ENCODE peak calls at places on chromosomes 2 and 18, in seven cellular contexts. V is cardiac muscle cell, E is cardiac fibroblast, N is left ventricle myocardium inferior, X is endodermal cell, I is fibroblast of lung, Z is brain microvascular endothelial cell. A is an unnamed sample.
A peak's percentile ranks its signal among the peaks of the same experiment; 100 is the strongest.

GRCh38 chr2:45698538-45698937 is 47.1 kb downstream of the PRKCE start:
- DNase-seq in N (no peak), X (peak; percentile 16), I (no peak), Z (no peak), V (no peak), E (no peak), A (no peak)

GRCh38 chr2:51344886-51345285 is 313.0 kb upstream of the NRXN1 start:
- DNase-seq in X (no peak), V (no peak), I (peak; percentile 7), Z (no peak), E (no peak), N (no peak), A (no peak)

GRCh38 chr2:166614027-166614426 is 120.0 kb upstream of the SCN7A start:
- DNase-seq in I (no peak), X (no peak), Z (no peak), E (no peak), V (no peak), N (no peak), A (no peak)

GRCh38 chr2:44543773-44544725 is 182.3 kb downstream of the CAMKMT start:
- DNase-seq in N (no peak), I (no peak), Z (no peak), X (no peak), E (no peak), V (no peak), A (no peak)

GRCh38 chr2:232779935-232780334 is 3.6 kb upstream of the KCNJ13 start:
- DNase-seq in X (no peak), I (peak; percentile 7), Z (no peak), N (no peak), V (no peak), E (peak; percentile 12), A (no peak)

GRCh38 chr2:217864960-217865359 is 137.8 kb downstream of the TNS1 start:
- DNase-seq in Z (no peak), X (no peak), N (no peak), I (peak; percentile 22), V (no peak), E (no peak), A (no peak)

GRCh38 chr2:162058973-162059668 is 14.9 kb downstream of the DPP4 start:
- DNase-seq in X (no peak), E (no peak), I (peak; percentile 63), Z (no peak), N (no peak), V (peak; percentile 24), A (no peak)

GRCh38 chr18:11859903-11860407 is 8.7 kb downstream of the CHMP1B start:
- DNase-seq in Z (peak; percentile 91), X (peak; percentile 50), E (peak; percentile 61), N (no peak), I (peak; percentile 88), V (peak; percentile 52), A (peak; percentile 75)

GRCh38 chr2:171811229-171811628 is 82.8 kb downstream of the SLC25A12 start:
- DNase-seq in N (no peak), X (no peak), I (peak; percentile 19), Z (no peak), V (peak; percentile 61), E (peak; percentile 64), A (peak; percentile 67)

GRCh38 chr2:97742381-97742847 is 29.0 kb downstream of the ZAP70 start:
- DNase-seq in I (peak; percentile 7), Z (no peak), N (peak; percentile 44), X (no peak), E (no peak), V (no peak), A (no peak)

GRCh38 chr2:207041753-207042152 is 102.4 kb downstream of the CPO start:
- DNase-seq in V (no peak), I (no peak), N (no peak), Z (no peak), X (no peak), E (no peak), A (no peak)
- TF ChIP-seq CTCF in V (no peak), I (no peak), N (no peak), Z (no peak), X (no peak), E (no peak), A (no peak)

GRCh38 chr2:69742170-69742952 is 427 bp downstream of the ANXA4 start:
- DNase-seq in V (peak; percentile 21), I (no peak), N (peak; percentile 16), E (peak; percentile 14), Z (no peak), X (no peak), A (no peak)
- H3K4me3 ChIP-seq in V (peak overlapping the region; percentile 49), I (peak overlapping the region; percentile 92), N (peak overlapping the region; percentile 93), E (peak overlapping the region; percentile 80), Z (peak overlapping the region; percentile 78), X (peak overlapping the region; percentile 81), A (peak overlapping the region; percentile 82)

DNA sequence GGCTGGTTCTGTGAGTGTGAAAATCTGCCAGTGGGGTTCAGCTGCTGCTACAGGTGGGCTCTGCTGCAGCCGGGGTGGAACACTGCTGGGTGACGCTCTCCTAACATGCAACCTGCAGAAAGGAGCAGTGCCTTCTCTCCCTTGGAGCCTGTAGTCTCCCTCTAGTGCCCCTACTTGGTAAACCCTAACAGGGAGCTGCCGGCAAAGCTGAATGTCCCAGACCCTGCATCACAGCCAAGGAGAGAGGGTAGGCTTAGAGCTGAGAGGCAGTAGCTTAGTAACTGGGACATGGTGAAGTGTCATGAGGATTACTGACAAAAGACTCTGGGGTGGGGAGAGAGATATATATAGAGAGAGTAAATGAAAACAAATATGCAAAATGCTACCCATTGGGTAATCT is 9.8 kb downstream of the NCAPH start:
- DNase-seq in E (no peak), N (no peak), I (no peak), X (peak; percentile 71), Z (no peak), V (no peak), A (no peak)
- TF ChIP-seq CTCF in E (peak; percentile 30), N (peak; percentile 58), I (peak; percentile 12), X (peak; percentile 67), Z (peak; percentile 56), V (peak; percentile 26), A (no peak)

DNA sequence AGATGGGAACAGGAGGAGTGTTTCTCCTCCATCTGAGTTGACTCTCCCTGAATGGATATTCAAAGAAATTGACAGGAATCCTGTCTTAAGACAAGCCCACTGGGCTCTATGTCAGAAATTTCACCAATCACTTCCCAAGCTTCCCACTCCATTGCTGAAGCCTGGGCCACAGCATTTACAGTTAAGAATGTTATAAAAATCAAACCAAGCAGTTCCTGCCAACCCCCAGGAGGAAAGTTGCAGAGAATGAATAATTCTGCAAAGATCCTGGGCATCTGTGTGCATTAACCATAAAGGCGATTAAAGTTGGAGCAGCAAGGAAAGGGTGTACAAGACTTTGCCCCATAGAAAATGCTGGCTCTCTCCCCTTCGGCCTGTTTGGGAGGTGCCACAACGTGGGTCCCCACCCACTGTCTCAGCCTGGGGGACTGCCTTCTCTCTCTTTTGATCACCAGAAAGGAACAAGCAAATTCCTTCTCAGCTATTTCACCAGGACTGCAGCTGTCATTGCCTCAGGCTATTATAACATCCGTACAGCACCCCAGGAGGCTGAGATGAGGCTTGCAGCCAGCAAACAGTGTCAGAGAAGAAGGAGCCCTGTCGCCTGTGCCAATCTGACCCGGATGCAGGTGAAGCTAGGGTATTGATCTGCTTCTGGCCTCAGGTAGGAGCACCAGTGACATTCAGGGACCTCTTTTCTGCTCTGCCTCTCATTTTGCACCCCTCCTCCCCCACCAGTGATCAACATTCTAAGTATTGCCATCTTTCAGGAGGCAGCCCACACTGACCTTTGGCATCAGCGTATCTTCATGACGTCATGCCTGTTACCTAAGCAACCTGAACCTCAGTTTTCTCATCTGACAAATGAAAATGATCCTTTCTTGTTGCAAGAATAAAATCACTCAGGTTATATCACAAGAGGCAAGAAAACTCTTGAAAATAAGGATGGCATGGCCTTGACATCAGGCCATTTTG is 219.0 kb downstream of the SH3BP4 start:
- DNase-seq in Z (peak; percentile 77), V (peak; percentile 70), I (peak; percentile 54), N (no peak), E (peak; percentile 64), X (peak; percentile 67), A (peak; percentile 65)
- H3K4me3 ChIP-seq in Z (no peak overlapping the region), V (no peak overlapping the region), I (no peak overlapping the region), N (no peak overlapping the region), E (no peak overlapping the region), X (no peak overlapping the region), A (no peak overlapping the region)

GRCh38 chr2:84654414-84654813 is 138.1 kb downstream of the DNAH6 start:
- DNase-seq in Z (no peak), E (no peak), N (no peak), V (no peak), X (no peak), I (no peak), A (no peak)

GRCh38 chr2:84649058-84649457 is 132.8 kb downstream of the DNAH6 start:
- DNase-seq in Z (no peak), I (no peak), X (no peak), V (no peak), E (no peak), N (no peak), A (no peak)

GRCh38 chr2:84652430-84652829 is 136.1 kb downstream of the DNAH6 start:
- DNase-seq in V (no peak), N (no peak), X (no peak), Z (no peak), I (no peak), E (no peak), A (no peak)

GRCh38 chr2:84649487-84650142 is 133.3 kb downstream of the DNAH6 start:
- DNase-seq in N (no peak), V (no peak), X (no peak), I (no peak), Z (no peak), E (no peak), A (no peak)

GRCh38 chr2:84653302-84653701 is 137.0 kb downstream of the DNAH6 start:
- DNase-seq in E (no peak), X (no peak), I (no peak), N (no peak), V (no peak), Z (no peak), A (no peak)
- TF ChIP-seq CTCF in E (no peak), X (peak; percentile 62), I (peak; percentile 22), N (no peak), V (no peak), Z (no peak), A (peak; percentile 8)

DNA sequence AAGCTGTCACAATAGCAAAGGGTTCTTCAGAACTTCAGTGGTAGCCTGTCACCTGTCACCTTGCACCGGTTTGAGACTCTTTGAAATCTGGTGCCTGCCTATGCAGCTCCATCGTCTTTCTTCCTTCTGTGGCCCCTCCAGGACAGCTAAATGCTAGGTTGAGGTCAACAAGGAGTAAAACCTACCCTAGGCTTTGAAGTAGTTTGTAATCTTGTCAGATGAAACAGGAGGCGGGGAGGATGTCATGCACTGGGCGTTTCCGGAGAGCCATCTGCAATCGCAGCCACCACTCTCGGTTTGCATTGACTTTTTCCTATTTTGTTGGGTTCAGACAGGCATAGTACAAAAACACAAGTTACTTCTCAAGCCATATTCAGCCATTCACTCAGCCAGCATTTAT is 116.7 kb downstream of the LPIN1 start:
- DNase-seq in V (no peak), N (no peak), I (no peak), Z (no peak), X (no peak), E (no peak), A (no peak)
- H3K4me3 ChIP-seq in V (no peak overlapping the region), N (no peak overlapping the region), I (no peak overlapping the region), Z (no peak overlapping the region), X (no peak overlapping the region), E (no peak overlapping the region), A (no peak overlapping the region)

A was measured in fibroblast of the aortic adventitia.